ENCODE peak calls at places on chromosome 2, in seven cellular contexts. A, R, Y, X, Q, C and H are unnamed samples.

GRCh38 chr2:210199186-210199765 is 26.0 kb downstream of the ACADL start:
- DNase-seq in A (peak; percentile 42), R (peak; percentile 23), Y (no peak), X (no peak), Q (no peak), C (peak; percentile 46), H (peak; percentile 48)

GRCh38 chr2:69026638-69027037 is 13.7 kb downstream of the ANTXR1 start:
- DNase-seq in A (no peak), R (no peak), Y (no peak), X (no peak), Q (no peak), C (no peak), H (no peak)

GRCh38 chr2:141611981-141612380 is 518.8 kb downstream of the LRP1B start:
- DNase-seq in A (peak; percentile 10), R (peak; percentile 36), Y (no peak), X (no peak), Q (no peak), C (peak; percentile 72), H (no peak)

GRCh38 chr2:198096007-198096406 is 291.6 kb downstream of the PLCL1 start:
- DNase-seq in A (no peak), R (no peak), Y (no peak), X (no peak), Q (no peak), C (no peak), H (no peak)

GRCh38 chr2:87401726-87402345 is 346.1 kb upstream of the PLGLB2 start:
- DNase-seq in A (no peak), R (no peak), Y (no peak), X (no peak), Q (no peak), C (no peak), H (no peak)

GRCh38 chr2:108182489-108182888 is 57.3 kb upstream of the SULT1C3 start:
- DNase-seq in A (peak; percentile 6), R (no peak), Y (no peak), X (peak; percentile 6), Q (no peak), C (peak; percentile 57), H (peak; percentile 38)

GRCh38 chr2:16198166-16198912 is 258.0 kb downstream of the MYCN start:
- DNase-seq in A (no peak), R (no peak), Y (no peak), X (no peak), Q (no peak), C (no peak), H (no peak)

GRCh38 chr2:11585071-11585470 is 51.2 kb downstream of the GREB1 start:
- DNase-seq in A (no peak), R (no peak), Y (no peak), X (no peak), Q (peak; percentile 47), C (no peak), H (no peak)

GRCh38 chr2:49129034-49129433 is 25.3 kb downstream of the FSHR start:
- DNase-seq in A (no peak), R (no peak), Y (no peak), X (no peak), Q (no peak), C (no peak), H (no peak)

GRCh38 chr2:41719756-41720155 is 328.1 kb upstream of the PKDCC start:
- DNase-seq in A (no peak), R (no peak), Y (no peak), X (no peak), Q (no peak), C (no peak), H (no peak)

GRCh38 chr2:219688560-219689445 is 61.4 kb downstream of the SLC4A3 start:
- DNase-seq in A (peak; percentile 89), R (peak; percentile 90), Y (no peak), X (peak; percentile 78), Q (peak; percentile 61), C (peak; percentile 94), H (peak; percentile 78)

GRCh38 chr2:201452058-201452736 is 657 bp downstream of the STRADB start:
- DNase-seq in A (peak; percentile 19), R (no peak), Y (peak; percentile 17), X (no peak), Q (no peak), C (peak; percentile 35), H (no peak)

GRCh38 chr2:132797551-132797950 is 127.5 kb upstream of the LYPD1 start:
- DNase-seq in A (peak; percentile 4), R (peak; percentile 18), Y (no peak), X (no peak), Q (no peak), C (no peak), H (no peak)

GRCh38 chr2:12109363-12110017 is 363.1 kb downstream of the LPIN1 start:
- DNase-seq in A (no peak), R (no peak), Y (no peak), X (no peak), Q (no peak), C (no peak), H (no peak)

GRCh38 chr2:238444242-238444641 is 17.5 kb downstream of the ASB1 start:
- DNase-seq in A (no peak), R (no peak), Y (no peak), X (no peak), Q (no peak), C (no peak), H (no peak)

GRCh38 chr2:215423234-215423633 is 12.6 kb downstream of the FN1 start:
- DNase-seq in A (peak; percentile 65), R (no peak), Y (peak; percentile 28), X (no peak), Q (no peak), C (no peak), H (no peak)

GRCh38 chr2:101809656-101810055 is 112.1 kb downstream of the MAP4K4 start:
- DNase-seq in A (no peak), R (peak; percentile 53), Y (no peak), X (no peak), Q (no peak), C (no peak), H (no peak)

GRCh38 chr2:155895016-155895415 is 437.5 kb downstream of the NR4A2 start:
- DNase-seq in A (no peak), R (no peak), Y (no peak), X (no peak), Q (no peak), C (peak; percentile 76), H (peak; percentile 5)

GRCh38 chr2:161246301-161246700 is 61.9 kb upstream of the PSMD14 start:
- DNase-seq in A (no peak), R (no peak), Y (no peak), X (no peak), Q (no peak), C (no peak), H (no peak)

GRCh38 chr2:149006883-149007543 is 31.5 kb upstream of the LYPD6B start:
- DNase-seq in A (no peak), R (no peak), Y (peak; percentile 74), X (no peak), Q (no peak), C (peak; percentile 87), H (no peak)

GRCh38 chr2:22525676-22526075 is 859.3 kb upstream of the KLHL29 start:
- DNase-seq in A (no peak), R (no peak), Y (no peak), X (no peak), Q (no peak), C (no peak), H (no peak)

GRCh38 chr2:146677280-146677679 is 1167.5 kb upstream of the ACVR2A start:
- DNase-seq in A (peak; percentile 3), R (no peak), Y (no peak), X (no peak), Q (no peak), C (peak; percentile 12), H (peak; percentile 17)

GRCh38 chr2:147500229-147500628 is 344.6 kb upstream of the ACVR2A start:
- DNase-seq in A (no peak), R (no peak), Y (no peak), X (no peak), Q (no peak), C (no peak), H (no peak)

GRCh38 chr2:207869784-207870778 is 100.4 kb upstream of the FZD5 start:
- DNase-seq in A (peak; percentile 63), R (peak; percentile 73), Y (no peak), X (no peak), Q (no peak), C (peak; percentile 50), H (peak; percentile 64)

GRCh38 chr2:187319441-187320108 is 128.5 kb downstream of the CALCRL start:
- DNase-seq in A (peak; percentile 70), R (no peak), Y (no peak), X (no peak), Q (no peak), C (peak; percentile 76), H (peak; percentile 23)

GRCh38 chr2:6109801-6110200 is 417.6 kb downstream of the SOX11 start:
- DNase-seq in A (no peak), R (no peak), Y (no peak), X (no peak), Q (no peak), C (no peak), H (no peak)

GRCh38 chr2:108270768-108271506 is 17.8 kb upstream of the SULT1C2 start:
- DNase-seq in A (no peak), R (no peak), Y (no peak), X (no peak), Q (no peak), C (peak; percentile 48), H (no peak)

GRCh38 chr2:189002079-189002478 is 27.9 kb downstream of the COL3A1 start:
- DNase-seq in A (peak; percentile 76), R (peak; percentile 62), Y (no peak), X (peak; percentile 11), Q (no peak), C (peak; percentile 75), H (peak; percentile 29)

GRCh38 chr2:127128508-127128907 is 21.6 kb upstream of the BIN1 start:
- DNase-seq in A (no peak), R (no peak), Y (peak; percentile 82), X (peak; percentile 86), Q (no peak), C (peak; percentile 35), H (peak; percentile 45)

GRCh38 chr2:215504547-215504946 is 68.7 kb upstream of the FN1 start:
- DNase-seq in A (peak; percentile 11), R (no peak), Y (no peak), X (no peak), Q (no peak), C (no peak), H (no peak)

GRCh38 chr2:176385838-176386237 is 116.6 kb downstream of the MTX2 start:
- DNase-seq in A (no peak), R (no peak), Y (no peak), X (no peak), Q (no peak), C (no peak), H (no peak)
- TF ChIP-seq CTCF in A (no peak), R (no peak), Y (no peak), X (no peak), Q (no peak), C (no peak), H (no peak)

GRCh38 chr2:237132799-237133198 is 47.1 kb downstream of the COPS8 start:
- DNase-seq in A (no peak), R (no peak), Y (no peak), X (no peak), Q (no peak), C (peak; percentile 55), H (no peak)
- TF ChIP-seq CTCF in A (peak; percentile 24), R (no peak), Y (peak; percentile 9), X (peak; percentile 53), Q (no peak), C (peak; percentile 25), H (peak; percentile 16)

GRCh38 chr2:182391443-182391842 is 35.4 kb downstream of the PDE1A start:
- DNase-seq in A (no peak), R (no peak), Y (no peak), X (no peak), Q (no peak), C (no peak), H (no peak)
- TF ChIP-seq CTCF in A (no peak), R (no peak), Y (no peak), X (no peak), Q (no peak), C (no peak), H (no peak)

GRCh38 chr2:240343548-240343947 is 91.9 kb upstream of the GPC1 start:
- DNase-seq in A (peak; percentile 21), R (no peak), Y (no peak), X (no peak), Q (no peak), C (no peak), H (no peak)
- TF ChIP-seq CTCF in A (no peak), R (no peak), Y (no peak), X (no peak), Q (no peak), C (no peak), H (no peak)